ENCODE peak calls at places on chromosomes 3 and 15, in five cellular contexts. H, P, X, G and W are unnamed samples.

GRCh38 chr15:39756806-39757522 is 25.7 kb downstream of the FSIP1 start:
- DNase-seq in X (peak), H (no peak), P (no peak), G (no peak), W (peak)

GRCh38 chr15:38683382-38684242 is 119.0 kb upstream of the RASGRP1 start:
- DNase-seq in H (peak), P (no peak), X (no peak), G (peak), W (no peak)

GRCh38 chr15:70387993-70388392 is 290.3 kb upstream of the TLE3 start:
- DNase-seq in P (no peak), G (no peak), H (no peak), X (no peak), W (no peak)

GRCh38 chr3:27939940-27940339 is 217.8 kb upstream of the EOMES start:
- DNase-seq in G (no peak), H (no peak), P (no peak), X (no peak), W (no peak)

GRCh38 chr3:128040041-128040440 is 12.2 kb upstream of the SEC61A1 start:
- DNase-seq in H (no peak), P (no peak), G (no peak), X (no peak), W (no peak)

GRCh38 chr15:101561584-101561906 is 72.0 kb upstream of the PCSK6 start:
- DNase-seq in X (no peak), G (no peak), H (no peak), P (no peak), W (no peak)

GRCh38 chr15:78361956-78362506 is 21.9 kb downstream of the CRABP1 start:
- DNase-seq in X (no peak), P (no peak), H (no peak), G (no peak), W (no peak)

GRCh38 chr3:128435058-128435457 is 31.6 kb downstream of the DNAJB8 start:
- DNase-seq in X (no peak), G (no peak), P (no peak), H (no peak), W (no peak)

GRCh38 chr3:150370982-150371381 is 37.1 kb upstream of the TSC22D2 start:
- DNase-seq in H (no peak), P (no peak), G (no peak), X (no peak), W (no peak)

GRCh38 chr15:101528108-101528916 is 38.8 kb upstream of the PCSK6 start:
- DNase-seq in X (no peak), P (peak), G (no peak), H (peak), W (no peak)